ENCODE peak calls at places on chromosomes 16 and 17, in five cellular contexts. T is AG10803, I is right cardiac atrium, L is fibroblast of lung, B is BE2C. D is an unnamed sample.

GRCh38 chr16:3115561-3115960 is 3.2 kb downstream of the ZNF205 start:
- DNase-seq in T (no peak), I (peak), L (no peak), B (no peak), D (no peak)

GRCh38 chr17:4971826-4972225 is 4.2 kb upstream of the SPAG7 start:
- DNase-seq in T (no peak), I (no peak), L (no peak), B (no peak), D (no peak)

GRCh38 chr17:19359151-19359550 is 3.4 kb downstream of the B9D1 start:
- DNase-seq in T (no peak), I (peak), L (no peak), B (no peak), D (no peak)

GRCh38 chr16:26765087-26765486 is 301.6 kb upstream of the C16orf82 start:
- DNase-seq in T (no peak), I (no peak), L (no peak), B (no peak), D (peak)

GRCh38 chr16:53341787-53342186 is 92.5 kb upstream of the RBL2 start:
- DNase-seq in T (no peak), I (no peak), L (no peak), B (no peak), D (no peak)

GRCh38 chr16:12426122-12426521 is 377.6 kb downstream of the CPPED1 start:
- DNase-seq in T (peak), I (no peak), L (peak), B (no peak), D (no peak)

GRCh38 chr17:64707077-64707591 is 45.0 kb upstream of the SMURF2 start:
- DNase-seq in T (peak), I (peak), L (peak), B (peak), D (no peak)

GRCh38 chr17:47012457-47012856 is 33.4 kb upstream of the RPRML start:
- DNase-seq in T (no peak), I (no peak), L (no peak), B (no peak), D (no peak)

GRCh38 chr16:88456356-88457292 is 3.5 kb downstream of the ZFPM1 start:
- DNase-seq in T (no peak), I (no peak), L (no peak), B (no peak), D (peak)

GRCh38 chr17:72126575-72127486 is 6.0 kb downstream of the SOX9 start:
- DNase-seq in T (peak), I (no peak), L (peak), B (peak), D (no peak)

GRCh38 chr16:56422896-56423441 is 2.4 kb downstream of the AMFR start:
- DNase-seq in T (no peak), I (no peak), L (no peak), B (no peak), D (no peak)

GRCh38 chr16:23502466-23502865 is 7.8 kb downstream of the GGA2 start:
- DNase-seq in T (peak), I (no peak), L (no peak), B (no peak), D (no peak)

GRCh38 chr17:48219605-48220004 is 112.0 kb downstream of the SNX11 start:
- DNase-seq in T (no peak), I (no peak), L (no peak), B (no peak), D (no peak)

DNA sequence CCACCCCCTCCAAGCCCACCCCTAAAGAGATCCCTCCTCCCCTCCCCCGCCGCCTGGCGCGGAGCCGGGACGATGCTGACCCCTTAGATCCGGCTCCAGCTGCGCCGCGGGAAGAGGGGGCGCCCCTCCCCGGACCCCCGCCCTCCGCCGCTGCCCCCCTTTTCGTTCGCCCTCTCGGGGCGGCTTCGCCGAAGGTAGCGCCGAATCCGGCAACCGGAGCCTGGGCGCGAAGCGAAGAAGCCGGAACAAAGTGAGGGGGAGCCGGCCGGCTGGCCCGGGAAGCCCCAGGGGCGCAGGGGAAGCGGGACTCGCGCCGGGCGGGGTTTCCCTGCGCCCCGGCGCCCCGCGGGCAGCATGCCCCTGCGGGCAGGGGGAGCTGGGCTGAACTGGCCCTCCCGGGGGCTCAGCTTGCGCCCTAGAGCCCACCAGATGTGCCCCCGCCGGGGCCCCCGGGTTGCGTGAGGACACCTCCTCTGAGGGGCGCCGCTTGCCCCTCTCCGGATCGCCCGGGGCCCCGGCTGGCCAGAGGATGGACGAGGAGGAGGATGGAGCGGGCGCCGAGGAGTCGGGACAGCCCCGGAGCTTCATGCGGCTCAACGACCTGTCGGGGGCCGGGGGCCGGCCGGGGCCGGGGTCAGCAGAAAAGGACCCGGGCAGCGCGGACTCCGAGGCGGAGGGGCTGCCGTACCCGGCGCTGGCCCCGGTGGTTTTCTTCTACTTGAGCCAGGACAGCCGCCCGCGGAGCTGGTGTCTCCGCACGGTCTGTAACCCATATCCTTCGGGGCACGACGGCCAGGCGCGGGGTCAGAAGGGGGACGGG is 626 bp downstream of the CACNA1G start:
- DNase-seq in T (no peak), I (no peak), L (no peak), B (no peak), D (no peak)
- H3K4me3 ChIP-seq in T (peak), I (peak), L (peak), B (peak), D (no peak)

DNA sequence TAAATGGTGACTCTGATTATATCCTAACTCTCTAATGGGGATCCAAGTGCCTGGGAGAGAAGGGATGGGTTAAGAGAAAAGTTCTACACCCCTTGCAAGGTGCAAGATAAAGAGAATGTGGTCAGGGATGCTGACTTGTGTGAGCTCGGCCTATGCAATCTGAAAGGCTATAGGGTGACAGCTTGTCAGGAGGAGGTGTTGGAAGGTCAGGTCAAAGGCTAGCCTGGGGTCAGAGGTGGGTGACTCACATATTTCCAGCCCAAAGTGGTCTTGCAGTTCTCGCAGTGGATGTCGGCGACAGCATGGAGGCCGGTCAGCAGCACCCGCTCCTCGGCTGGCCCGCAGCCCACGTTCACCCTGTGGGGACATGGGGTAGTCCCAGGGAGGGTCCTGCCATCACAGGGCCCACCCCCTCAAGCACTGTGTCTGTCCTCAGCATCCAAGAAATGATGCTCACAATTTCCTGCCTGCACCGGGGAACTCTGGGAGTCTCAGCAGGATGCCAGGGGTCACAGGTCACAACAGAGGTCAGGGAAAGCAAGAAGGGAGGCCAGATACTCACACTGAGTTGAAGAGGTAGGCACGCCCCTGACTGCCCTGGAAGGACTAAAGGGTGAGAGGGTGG is 1.4 kb downstream of the YPEL3 start:
- DNase-seq in T (no peak), I (peak), L (no peak), B (no peak), D (no peak)
- H3K4me3 ChIP-seq in T (peak), I (peak), L (peak), B (no peak), D (no peak)

GRCh38 chr17:79482719-79483118 is 128.1 kb downstream of the RBFOX3 start:
- DNase-seq in T (no peak), I (no peak), L (no peak), B (no peak), D (no peak)
- H3K4me3 ChIP-seq in T (no peak), I (no peak), L (no peak), B (no peak), D (no peak)

GRCh38 chr17:1399679-1400512 is at the start of gene YWHAE:
- DNase-seq in T (peak), I (peak), L (peak), B (peak), D (peak)

GRCh38 chr17:1402268-1402598 is 2.2 kb upstream of the YWHAE start:
- DNase-seq in T (no peak), I (no peak), L (no peak), B (no peak), D (no peak)

GRCh38 chr17:1399366-1399678 is 700 bp downstream of the YWHAE start:
- DNase-seq in T (no peak), I (no peak), L (no peak), B (no peak), D (no peak)

GRCh38 chr17:1398900-1399299 is 1.1 kb downstream of the YWHAE start:
- DNase-seq in T (peak), I (no peak), L (peak), B (no peak), D (no peak)

GRCh38 chr17:1398028-1398427 is 2.0 kb downstream of the YWHAE start:
- DNase-seq in T (no peak), I (no peak), L (peak), B (no peak), D (peak)
- H3K4me3 ChIP-seq in T (peak), I (peak), L (peak), B (peak), D (peak)

GRCh38 chr17:33266116-33266515 is 27.0 kb downstream of the ASIC2 start:
- DNase-seq in T (peak), I (no peak), L (no peak), B (no peak), D (no peak)
- H3K4me3 ChIP-seq in T (no peak), I (no peak), L (no peak), B (no peak), D (no peak)

GRCh38 chr16:31875112-31875803 is 1.7 kb downstream of the ZNF267 start:
- DNase-seq in T (peak), I (no peak), L (no peak), B (no peak), D (no peak)
- H3K4me3 ChIP-seq in T (peak), I (peak), L (peak), B (peak), D (peak)

GRCh38 chr17:76700290-76700626 is 10.5 kb downstream of the MXRA7 start:
- DNase-seq in T (no peak), I (no peak), L (no peak), B (no peak), D (no peak)

GRCh38 chr17:76695059-76695892 is 15.5 kb downstream of the MXRA7 start:
- DNase-seq in T (no peak), I (peak), L (no peak), B (no peak), D (no peak)

GRCh38 chr17:76700627-76701470 is 9.9 kb downstream of the MXRA7 start:
- DNase-seq in T (peak), I (peak), L (peak), B (peak), D (no peak)

GRCh38 chr17:76697702-76698465 is 12.9 kb downstream of the MXRA7 start:
- DNase-seq in T (no peak), I (peak), L (peak), B (peak), D (no peak)

GRCh38 chr17:76696763-76697701 is 13.7 kb downstream of the MXRA7 start:
- DNase-seq in T (no peak), I (peak), L (no peak), B (no peak), D (no peak)
- H3K4me3 ChIP-seq in T (no peak), I (no peak), L (no peak), B (peak), D (no peak)

DNA sequence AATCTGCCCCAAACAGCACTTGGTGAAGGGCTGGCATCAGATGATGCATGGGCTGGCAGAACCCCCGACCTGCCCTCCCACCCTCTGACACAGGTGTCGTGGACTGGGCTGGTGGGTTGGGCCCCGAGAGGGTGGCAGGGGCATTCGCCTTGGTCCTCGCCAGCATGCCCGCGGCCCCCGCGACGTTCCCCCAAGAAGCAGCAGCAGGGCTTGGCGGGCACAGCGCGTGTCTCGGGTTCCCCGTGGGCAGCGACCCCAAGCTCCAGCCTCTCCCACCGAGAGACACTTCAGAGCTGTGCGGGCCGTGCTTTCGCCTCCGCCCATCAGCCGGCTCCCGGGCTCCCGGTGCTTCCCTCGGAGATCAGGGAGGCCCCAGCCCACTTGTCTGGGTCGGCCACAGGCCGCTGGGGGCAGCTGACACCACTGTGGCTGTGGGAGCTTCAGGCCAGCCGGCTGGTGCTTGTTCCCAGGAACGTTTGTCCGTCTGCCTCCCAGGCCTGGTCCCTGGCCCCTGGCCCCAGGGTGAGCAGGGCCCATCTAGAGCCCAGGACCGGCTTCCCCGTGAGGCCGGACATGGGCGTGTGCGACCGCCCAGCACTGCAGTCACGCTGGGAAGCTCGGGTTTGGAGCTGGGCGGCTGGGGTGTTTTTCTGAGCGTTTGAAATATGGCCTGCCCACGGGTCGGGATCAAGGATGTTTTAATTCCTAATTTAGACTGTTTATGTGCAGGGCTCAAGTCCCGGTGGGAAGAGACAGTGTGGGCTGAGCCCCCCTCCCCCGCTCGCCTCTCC is 16.6 kb downstream of the CACNA1H start:
- DNase-seq in T (no peak), I (no peak), L (no peak), B (no peak), D (no peak)
- H3K4me3 ChIP-seq in T (no peak), I (no peak), L (no peak), B (no peak), D (no peak)

DNA sequence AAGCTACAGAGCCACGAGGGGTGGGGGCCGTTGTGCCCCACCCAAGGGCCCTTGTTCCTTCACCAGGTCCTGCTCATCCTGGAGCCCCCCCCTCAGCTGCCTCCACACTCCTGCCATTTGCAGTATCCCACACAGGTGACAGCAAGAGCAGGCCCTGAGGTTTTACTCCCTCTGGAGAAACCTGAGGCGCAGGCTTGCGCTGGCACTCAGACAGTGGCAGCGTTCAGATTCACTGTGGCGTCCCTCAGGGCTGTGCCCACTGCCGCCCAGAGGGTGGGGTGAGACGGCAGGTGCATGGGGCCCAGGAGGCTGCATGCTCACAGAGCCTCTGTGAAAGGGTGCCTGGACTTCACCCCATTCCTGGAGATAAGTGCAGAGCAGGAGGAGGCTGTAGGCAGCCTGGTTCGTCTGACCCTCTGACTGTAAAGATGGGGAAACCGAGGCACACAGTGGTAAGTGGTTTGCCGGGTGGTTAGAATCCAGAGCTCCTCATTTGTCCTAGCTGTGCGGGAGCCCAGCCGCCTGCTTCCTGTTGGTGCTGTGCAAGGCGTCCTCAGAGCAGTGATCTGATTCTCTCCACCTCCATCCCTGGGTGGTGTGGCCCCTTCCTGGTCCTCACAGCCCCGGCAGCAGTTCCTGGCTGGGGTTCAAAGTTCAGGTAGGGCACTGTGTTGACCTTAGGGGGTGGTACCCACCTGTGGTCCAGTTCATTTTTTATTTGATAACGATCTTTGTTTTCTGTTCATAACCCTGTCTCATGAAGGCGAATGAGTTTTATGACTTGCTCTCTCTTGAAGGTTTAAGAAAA is 1.6 kb downstream of the SPIRE2 start:
- DNase-seq in T (no peak), I (peak), L (no peak), B (no peak), D (no peak)
- H3K4me3 ChIP-seq in T (no peak), I (no peak), L (peak), B (no peak), D (no peak)

D was measured in Jurkat, Clone E6-1.